ENCODE peak calls at places on chromosomes 3 and 15, in four cellular contexts. A is adrenal gland, H is heart left ventricle, M is pancreas. J is an unnamed sample. For H3K27me3, the result is how much of the 10 kb centered on the place peaks cover.

GRCh38 chr15:100593431-100593830 is 8.6 kb downstream of the LINS1 start:
- DNase-seq in H (no peak), A (no peak), M (no peak), J (no peak)

GRCh38 chr3:138468886-138469285 is 34.5 kb downstream of the ESYT3 start:
- DNase-seq in M (no peak), A (no peak), H (no peak), J (no peak)

GRCh38 chr3:182491571-182491970 is 301.7 kb upstream of the ATP11B start:
- DNase-seq in H (no peak), A (no peak), M (no peak), J (no peak)

GRCh38 chr3:60146121-60146520 is 1096.3 kb upstream of the CFAP20DC start:
- DNase-seq in H (no peak), A (no peak), M (no peak), J (no peak)

GRCh38 chr3:36792342-36792741 is 28.0 kb upstream of the DCLK3 start:
- DNase-seq in A (no peak), H (no peak), M (no peak), J (no peak)

GRCh38 chr3:129627350-129628168 is 21.1 kb upstream of the PLXND1 start:
- DNase-seq in M (peak), H (peak), A (peak), J (peak)

GRCh38 chr3:51362476-51362875 is 22.6 kb upstream of the MANF start:
- DNase-seq in A (no peak), H (no peak), M (peak), J (no peak)

GRCh38 chr15:74545061-74545460 is 4.0 kb downstream of the ARID3B start:
- DNase-seq in H (no peak), M (no peak), A (no peak), J (no peak)

GRCh38 chr15:71634820-71635219 is 175.5 kb upstream of the NR2E3 start:
- DNase-seq in A (no peak), M (no peak), H (no peak), J (no peak)

GRCh38 chr3:9253327-9253726 is 3.9 kb upstream of the SRGAP3 start:
- DNase-seq in H (no peak), A (peak), M (no peak), J (no peak)

GRCh38 chr3:105752791-105753415 is 115.9 kb downstream of the CBLB start:
- DNase-seq in A (no peak), H (no peak), M (no peak), J (peak)

GRCh38 chr3:52730681-52731080 is 24.8 kb downstream of the SPCS1 start:
- DNase-seq in H (no peak), M (no peak), A (no peak), J (no peak)

GRCh38 chr3:152252750-152253149 is 16.0 kb upstream of the MBNL1 start:
- DNase-seq in A (no peak), M (no peak), H (no peak), J (no peak)

GRCh38 chr3:186902154-186902553 is 28.2 kb upstream of the ST6GAL1 start:
- DNase-seq in H (no peak), M (no peak), A (no peak), J (no peak)

GRCh38 chr3:127785711-127786265 is 36.5 kb downstream of the MGLL start:
- DNase-seq in M (no peak), H (no peak), A (no peak), J (no peak)

GRCh38 chr3:177468331-177468730 is 271.0 kb upstream of the TBL1XR1 start:
- DNase-seq in M (no peak), A (no peak), H (no peak), J (peak)

GRCh38 chr3:2098398-2099027 is at the start of gene CNTN4:
- DNase-seq in H (peak), M (peak), A (no peak), J (peak)

GRCh38 chr3:30662836-30663235 is 56.4 kb downstream of the TGFBR2 start:
- DNase-seq in A (no peak), M (no peak), H (no peak), J (no peak)

GRCh38 chr3:23094412-23094811 is 108.7 kb upstream of the UBE2E2 start:
- DNase-seq in A (no peak), M (no peak), H (no peak), J (no peak)

GRCh38 chr15:44812029-44812517 is 75.7 kb downstream of the TRIM69 start:
- DNase-seq in H (peak), M (peak), A (no peak), J (no peak)

GRCh38 chr3:134494539-134494938 is 8.7 kb downstream of the CEP63 start:
- DNase-seq in H (no peak), A (no peak), M (no peak), J (no peak)

GRCh38 chr3:192183109-192183508 is 544.2 kb downstream of the FGF12 start:
- DNase-seq in M (no peak), H (no peak), A (no peak), J (no peak)

GRCh38 chr15:78170848-78171773 is 21.9 kb downstream of the IDH3A start:
- DNase-seq in H (no peak), A (peak), M (no peak), J (no peak)

GRCh38 chr15:60945196-60945595 is 283.9 kb downstream of the RORA start:
- DNase-seq in M (peak), H (peak), A (peak), J (peak)

GRCh38 chr15:94723801-94724200 is 492.4 kb downstream of the MCTP2 start:
- DNase-seq in H (no peak), A (no peak), M (no peak), J (no peak)

GRCh38 chr15:81293728-81294500 is 30.0 kb downstream of the STARD5 start:
- DNase-seq in H (no peak), A (no peak), M (no peak), J (no peak)

DNA sequence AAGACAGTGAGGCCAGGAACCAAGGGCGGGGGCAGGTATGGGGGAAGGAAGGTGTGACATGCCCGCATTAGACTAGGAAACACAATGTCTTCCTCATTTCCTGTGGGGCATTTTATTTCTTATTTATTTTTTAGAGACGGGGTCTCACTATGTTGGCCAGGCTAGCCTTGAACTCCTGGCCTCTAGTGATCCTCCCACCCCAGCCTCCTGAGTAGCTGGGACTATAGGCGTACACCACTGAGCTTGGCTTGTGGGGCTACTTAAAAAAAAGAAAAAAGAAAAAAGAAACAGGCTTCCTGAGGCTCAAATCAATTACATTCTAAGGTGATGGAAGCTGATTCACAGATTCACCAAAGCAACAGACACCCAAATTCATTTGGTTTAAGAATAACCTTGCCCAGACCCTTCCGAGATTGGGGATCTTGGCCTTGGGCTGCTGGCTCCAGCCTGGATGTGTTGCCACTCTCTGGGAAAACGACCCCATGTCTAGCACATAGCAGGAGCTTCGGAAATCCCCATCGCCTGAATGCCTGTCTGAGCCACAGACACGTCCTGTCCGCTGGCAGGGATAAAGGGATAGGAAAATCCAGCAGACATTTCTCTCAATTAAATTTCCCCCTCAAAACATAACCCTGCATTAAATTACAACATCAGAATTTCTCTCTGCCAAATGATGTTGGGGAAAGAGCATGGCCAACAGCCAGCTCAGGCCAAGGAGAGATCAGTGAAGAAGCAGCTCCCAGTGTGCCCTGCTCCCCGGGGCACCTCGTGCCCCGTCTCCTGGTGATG is 13.0 kb downstream of the CPN2 start:
- DNase-seq in M (no peak), A (no peak), H (no peak), J (no peak)
- H3K27me3 ChIP-seq in M (under half), A (under half), H (under half), J (under half)

GRCh38 chr3:13112521-13113345 is 39.5 kb upstream of the IQSEC1 start:
- DNase-seq in A (no peak), M (peak), H (no peak), J (no peak)

GRCh38 chr3:13115616-13115910 is 42.3 kb upstream of the IQSEC1 start:
- DNase-seq in A (no peak), M (peak), H (no peak), J (no peak)

GRCh38 chr3:13114811-13115615 is 41.8 kb upstream of the IQSEC1 start:
- DNase-seq in M (peak), H (no peak), A (peak), J (no peak)

GRCh38 chr3:13111874-13112520 is 38.8 kb upstream of the IQSEC1 start:
- DNase-seq in M (peak), A (peak), H (no peak), J (no peak)

DNA sequence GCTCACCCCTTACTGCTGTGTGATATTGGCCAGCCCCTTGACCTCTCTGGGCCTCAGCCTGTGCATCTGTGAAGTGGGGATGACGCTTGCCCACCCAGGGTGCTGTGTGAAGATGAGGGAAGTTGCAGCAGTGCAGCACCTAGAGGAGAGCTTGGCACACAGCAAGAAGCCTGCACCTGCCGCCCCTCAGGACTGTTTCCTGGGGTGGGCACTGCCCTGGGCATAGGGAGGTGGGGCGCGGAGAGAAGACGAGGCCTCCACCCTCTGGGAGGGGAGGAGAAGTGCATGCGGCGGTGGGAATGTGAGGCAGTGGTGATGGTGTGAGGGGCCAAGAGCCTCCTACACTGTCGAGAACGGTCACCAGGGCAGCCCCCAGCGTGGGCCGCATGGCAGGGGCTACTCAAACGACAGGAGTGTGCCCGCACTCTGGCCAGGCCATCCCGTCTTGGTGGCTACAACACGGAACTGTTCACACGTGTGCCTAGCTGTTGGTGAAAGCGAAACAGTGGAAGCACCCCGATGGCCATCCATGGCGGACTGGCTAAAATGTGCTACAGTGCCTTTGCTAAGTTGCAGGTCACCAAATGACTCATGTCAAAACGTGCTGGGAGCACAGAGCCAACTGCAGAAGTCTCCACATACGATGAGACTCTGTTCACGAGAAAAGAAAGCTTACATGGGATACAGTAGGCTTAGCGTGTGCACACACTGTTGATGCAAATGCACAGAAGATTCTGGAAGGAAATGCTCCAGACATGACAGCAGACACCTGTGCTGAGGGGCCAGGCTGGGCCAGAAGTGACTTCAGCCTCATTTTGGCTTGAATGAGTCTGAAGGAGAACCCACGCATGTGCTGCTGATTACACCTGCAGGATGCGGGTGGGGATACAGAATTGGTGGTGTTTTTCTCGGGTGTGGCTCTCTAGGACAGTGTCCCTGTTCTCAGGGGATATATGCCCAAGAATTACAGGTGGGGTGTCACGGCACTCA is 40.4 kb upstream of the IQSEC1 start:
- DNase-seq in H (no peak), M (peak), A (no peak), J (no peak)
- H3K27me3 ChIP-seq in H (under half), M (under half), A (under half), J (under half)

GRCh38 chr3:10426346-10427233 is 78.8 kb downstream of the ATP2B2 start:
- DNase-seq in M (no peak), H (no peak), A (no peak), J (no peak)
- H3K27me3 ChIP-seq in M (under half), H (under half), A (under half), J (under half)

GRCh38 chr15:51093488-51093864 is 1.2 kb downstream of the TNFAIP8L3 start:
- DNase-seq in A (no peak), M (no peak), H (no peak), J (peak)
- H3K27me3 ChIP-seq in A (under half), M (under half), H (under half), J (under half)

DNA sequence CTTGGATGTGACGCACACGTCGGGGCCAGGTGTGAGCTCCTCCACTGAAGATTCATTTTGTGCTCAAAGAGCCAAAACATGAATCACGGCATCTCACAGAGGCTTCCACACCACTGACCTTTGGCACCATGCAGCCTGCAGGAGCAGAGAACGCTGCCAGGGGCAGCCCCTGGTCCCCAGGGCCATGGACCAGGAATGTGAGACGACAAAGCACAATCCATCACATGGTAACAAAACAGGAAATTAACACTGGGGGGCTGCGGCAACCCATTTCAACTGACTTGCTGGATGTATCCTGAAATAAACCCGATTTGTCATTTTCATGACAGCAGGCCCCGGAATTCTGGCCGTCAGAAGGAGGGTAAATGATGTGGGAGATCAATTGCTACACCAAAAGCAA is 167.5 kb upstream of the IGF1R start:
- DNase-seq in M (no peak), H (no peak), A (no peak), J (no peak)
- H3K27me3 ChIP-seq in M (under half), H (under half), A (under half), J (under half)

DNA sequence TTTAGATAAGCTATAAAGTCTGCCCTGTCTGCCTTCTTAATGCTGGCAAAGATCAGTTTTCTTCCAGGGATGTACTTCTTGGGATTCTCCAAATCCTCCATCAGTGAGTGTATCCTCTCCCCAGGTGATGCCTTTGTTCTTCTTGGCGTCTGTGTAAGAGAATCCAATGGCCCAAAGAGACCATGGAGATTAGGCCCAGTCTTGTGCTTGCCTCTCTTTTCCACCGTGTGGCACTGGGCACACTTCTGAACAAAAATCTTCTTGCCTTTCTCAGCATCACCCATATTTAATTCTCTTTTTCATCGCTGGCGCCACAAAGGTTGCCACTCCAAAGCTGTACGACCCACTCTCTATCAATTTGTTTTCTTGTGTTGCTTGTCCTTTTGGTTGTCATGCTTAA is 32.2 kb upstream of the TAMM41 start:
- DNase-seq in M (no peak), A (no peak), H (no peak), J (no peak)
- H3K27me3 ChIP-seq in M (under half), A (under half), H (under half), J (under half)

J was measured in right cardiac atrium.